ENCODE peak calls at places on chromosomes 6 and 20, in ten cellular contexts. E is GM23338, U is HepG2, G is HCT116, K is breast epithelium, V is stomach, I is GM12878, M is sigmoid colon, D is prostate gland, S is spleen. F is an unnamed sample.

GRCh38 chr6:13368716-13369115 is 40.4 kb upstream of the TBC1D7 start:
- DNase-seq in E (no peak), U (no peak), G (no peak), K (no peak), V (no peak), I (no peak), M (no peak), D (no peak), S (no peak), F (no peak)

GRCh38 chr6:84249724-84250123 is 22.3 kb upstream of the CEP162 start:
- DNase-seq in E (no peak), U (no peak), G (no peak), K (no peak), V (no peak), I (no peak), M (no peak), D (no peak), S (no peak), F (no peak)

GRCh38 chr20:6492396-6493055 is 275.0 kb upstream of the BMP2 start:
- DNase-seq in E (peak), U (no peak), G (no peak), K (no peak), V (no peak), I (no peak), M (no peak), D (no peak), S (no peak), F (no peak)

GRCh38 chr6:96789871-96790270 is 47.4 kb downstream of the GPR63 start:
- DNase-seq in E (no peak), U (no peak), G (no peak), K (no peak), V (no peak), I (no peak), M (no peak), D (no peak), S (no peak), F (no peak)

GRCh38 chr6:151327079-151327478 is 64.3 kb downstream of the ZBTB2 start:
- DNase-seq in E (no peak), U (no peak), G (no peak), K (no peak), V (no peak), I (no peak), M (no peak), D (no peak), S (no peak), F (no peak)

GRCh38 chr20:3786665-3787639 is at the start of gene CENPB:
- DNase-seq in E (peak), U (peak), G (peak), K (peak), V (peak), I (no peak), M (peak), D (peak), S (peak), F (peak)

GRCh38 chr20:36825374-36826104 is 50.4 kb upstream of the TLDC2 start:
- DNase-seq in E (peak), U (no peak), G (no peak), K (no peak), V (no peak), I (no peak), M (no peak), D (no peak), S (no peak), F (no peak)

GRCh38 chr6:125658125-125658524 is 91.3 kb upstream of the HEY2 start:
- DNase-seq in E (no peak), U (no peak), G (no peak), K (no peak), V (no peak), I (no peak), M (no peak), D (no peak), S (no peak), F (no peak)

GRCh38 chr6:83708970-83709747 is at the start of gene SNAP91:
- DNase-seq in E (peak), U (no peak), G (no peak), K (no peak), V (no peak), I (no peak), M (peak), D (peak), S (peak), F (peak)

GRCh38 chr6:132763269-132763668 is 5.6 kb upstream of the VNN2 start:
- DNase-seq in E (peak), U (no peak), G (no peak), K (no peak), V (no peak), I (peak), M (no peak), D (no peak), S (peak), F (no peak)

GRCh38 chr20:33914871-33915270 is 78.8 kb upstream of the RALY start:
- DNase-seq in E (no peak), U (peak), G (peak), K (no peak), V (no peak), I (no peak), M (no peak), D (no peak), S (no peak), F (no peak)

GRCh38 chr6:31180500-31180899 is 10.0 kb upstream of the POU5F1 start:
- DNase-seq in E (peak), U (no peak), G (no peak), K (peak), V (no peak), I (no peak), M (peak), D (no peak), S (peak), F (peak)

GRCh38 chr6:167988945-167989841 is 8.3 kb upstream of the KIF25 start:
- DNase-seq in E (no peak), U (no peak), G (no peak), K (no peak), V (no peak), I (no peak), M (no peak), D (no peak), S (no peak), F (no peak)

GRCh38 chr6:169568314-169569087 is 133.3 kb downstream of the WDR27 start:
- DNase-seq in E (no peak), U (no peak), G (no peak), K (no peak), V (no peak), I (no peak), M (no peak), D (no peak), S (no peak), F (no peak)

GRCh38 chr6:114346451-114346850 is 3.6 kb upstream of the HS3ST5 start:
- DNase-seq in E (no peak), U (no peak), G (no peak), K (no peak), V (no peak), I (no peak), M (no peak), D (no peak), S (no peak), F (no peak)

GRCh38 chr6:158958504-158959386 is 41.3 kb downstream of the RSPH3 start:
- DNase-seq in E (no peak), U (peak), G (no peak), K (no peak), V (no peak), I (no peak), M (no peak), D (no peak), S (no peak), F (peak)

GRCh38 chr20:42138711-42139110 is 520.5 kb upstream of the CHD6 start:
- DNase-seq in E (no peak), U (no peak), G (no peak), K (no peak), V (no peak), I (no peak), M (no peak), D (no peak), S (no peak), F (no peak)

GRCh38 chr6:69866351-69867074 is at the start of gene COL19A1:
- DNase-seq in E (peak), U (no peak), G (no peak), K (no peak), V (no peak), I (peak), M (peak), D (no peak), S (peak), F (peak)

GRCh38 chr20:2379511-2380229 is 1.0 kb upstream of the TGM6 start:
- DNase-seq in E (peak), U (no peak), G (no peak), K (no peak), V (no peak), I (no peak), M (no peak), D (no peak), S (no peak), F (no peak)

GRCh38 chr6:39416728-39417127 is 94.2 kb upstream of the KCNK16 start:
- DNase-seq in E (no peak), U (no peak), G (no peak), K (peak), V (no peak), I (no peak), M (no peak), D (no peak), S (no peak), F (no peak)

GRCh38 chr6:150723857-150724256 is 124.2 kb downstream of the PLEKHG1 start:
- DNase-seq in E (no peak), U (no peak), G (no peak), K (peak), V (no peak), I (no peak), M (no peak), D (no peak), S (no peak), F (no peak)

GRCh38 chr20:45902199-45902701 is 9.7 kb downstream of the PLTP start:
- DNase-seq in E (no peak), U (no peak), G (no peak), K (no peak), V (no peak), I (no peak), M (no peak), D (no peak), S (no peak), F (no peak)

GRCh38 chr20:12605751-12606150 is 403.0 kb upstream of the SPTLC3 start:
- DNase-seq in E (no peak), U (no peak), G (no peak), K (no peak), V (no peak), I (no peak), M (no peak), D (no peak), S (no peak), F (no peak)

GRCh38 chr6:45791600-45792168 is 224.0 kb downstream of the CLIC5 start:
- DNase-seq in E (no peak), U (no peak), G (no peak), K (no peak), V (no peak), I (no peak), M (no peak), D (no peak), S (no peak), F (no peak)

GRCh38 chr6:110475255-110475654 is 1.2 kb downstream of the SLC22A16 start:
- DNase-seq in E (no peak), U (no peak), G (no peak), K (no peak), V (no peak), I (no peak), M (no peak), D (no peak), S (peak), F (no peak)

GRCh38 chr6:40500227-40500626 is 86.9 kb downstream of the LRFN2 start:
- DNase-seq in E (no peak), U (no peak), G (no peak), K (no peak), V (no peak), I (no peak), M (no peak), D (no peak), S (no peak), F (no peak)

GRCh38 chr6:44256291-44257006 is 879 bp downstream of the SLC35B2 start:
- DNase-seq in E (peak), U (no peak), G (no peak), K (no peak), V (peak), I (no peak), M (no peak), D (no peak), S (peak), F (peak)

GRCh38 chr6:132995432-132995831 is 181.1 kb downstream of the RPS12 start:
- DNase-seq in E (no peak), U (no peak), G (no peak), K (no peak), V (no peak), I (no peak), M (no peak), D (no peak), S (no peak), F (no peak)

GRCh38 chr20:60060593-60060992 is 102.4 kb downstream of the CDH26 start:
- DNase-seq in E (no peak), U (no peak), G (no peak), K (no peak), V (no peak), I (no peak), M (peak), D (no peak), S (no peak), F (peak)

GRCh38 chr6:153183925-153184324 is 52.8 kb upstream of the RGS17 start:
- DNase-seq in E (no peak), U (no peak), G (no peak), K (no peak), V (no peak), I (no peak), M (no peak), D (no peak), S (no peak), F (no peak)

GRCh38 chr6:105519954-105520353 is 117.1 kb upstream of the PREP start:
- DNase-seq in E (no peak), U (no peak), G (no peak), K (no peak), V (no peak), I (no peak), M (no peak), D (no peak), S (no peak), F (no peak)

GRCh38 chr6:111794300-111794699 is 79.0 kb downstream of the FYN start:
- DNase-seq in E (no peak), U (no peak), G (no peak), K (no peak), V (no peak), I (no peak), M (no peak), D (no peak), S (no peak), F (peak)

GRCh38 chr6:146901940-146902816 is 302.0 kb upstream of the STXBP5 start:
- DNase-seq in E (no peak), U (peak), G (no peak), K (no peak), V (no peak), I (no peak), M (no peak), D (no peak), S (no peak), F (no peak)

GRCh38 chr20:58069796-58070663 is 158.4 kb downstream of the ANKRD60 start:
- DNase-seq in E (no peak), U (no peak), G (no peak), K (peak), V (no peak), I (no peak), M (no peak), D (no peak), S (peak), F (no peak)

GRCh38 chr20:1388253-1388652 is 4.6 kb downstream of the FKBP1A start:
- DNase-seq in E (no peak), U (no peak), G (no peak), K (no peak), V (no peak), I (no peak), M (no peak), D (no peak), S (no peak), F (no peak)

DNA sequence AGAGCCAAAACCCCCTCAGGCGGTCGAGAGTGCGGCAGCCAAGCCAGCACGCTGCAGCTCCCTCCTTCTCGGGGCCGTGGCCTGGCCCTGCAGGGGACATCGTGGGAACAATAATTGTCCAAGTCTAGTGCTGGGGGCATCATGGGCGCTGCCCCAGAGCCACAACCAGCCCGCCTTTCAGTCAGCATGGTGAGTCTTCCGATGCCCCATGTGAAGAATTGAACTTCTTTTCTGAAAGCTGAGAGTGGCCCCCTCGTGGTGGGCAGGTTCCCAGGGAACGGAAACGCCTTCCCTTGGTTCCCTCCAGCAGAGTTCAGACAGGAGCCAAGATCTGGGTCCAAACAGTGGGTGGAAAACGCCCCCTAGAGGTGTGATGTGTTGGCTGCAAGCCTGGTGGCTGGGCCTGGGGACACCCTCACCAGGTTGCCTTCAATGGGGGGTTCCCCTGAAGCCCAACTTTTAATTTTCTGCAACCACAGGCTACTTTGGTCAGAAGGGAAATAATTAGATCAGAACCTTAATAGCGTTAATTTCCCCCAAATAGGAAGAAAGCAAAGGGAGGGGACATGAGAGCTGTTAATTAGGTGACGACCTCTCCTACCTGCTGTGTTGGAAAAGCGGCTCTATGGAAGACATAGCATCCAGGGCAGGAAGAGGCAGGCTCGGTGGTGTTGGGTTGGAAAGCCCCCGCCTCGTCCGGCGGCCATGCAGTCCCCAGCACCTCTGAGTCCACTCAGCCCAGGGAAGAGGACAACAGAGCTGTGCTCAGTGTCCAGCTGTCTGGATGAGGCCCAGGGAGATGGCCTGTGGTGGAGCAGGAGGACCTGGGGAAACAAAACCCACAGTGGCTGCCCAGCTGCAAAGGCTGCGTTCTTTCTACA is 4.7 kb upstream of the MRGBP start:
- DNase-seq in E (peak), U (peak), G (peak), K (peak), V (peak), I (no peak), M (peak), D (peak), S (peak), F (peak)
- TF ChIP-seq POLR2AphosphoS5 in E (no peak), U (no peak), G (peak), K (no peak), V (no peak), I (no peak), M (peak), D (peak), S (peak), F (no peak)

DNA sequence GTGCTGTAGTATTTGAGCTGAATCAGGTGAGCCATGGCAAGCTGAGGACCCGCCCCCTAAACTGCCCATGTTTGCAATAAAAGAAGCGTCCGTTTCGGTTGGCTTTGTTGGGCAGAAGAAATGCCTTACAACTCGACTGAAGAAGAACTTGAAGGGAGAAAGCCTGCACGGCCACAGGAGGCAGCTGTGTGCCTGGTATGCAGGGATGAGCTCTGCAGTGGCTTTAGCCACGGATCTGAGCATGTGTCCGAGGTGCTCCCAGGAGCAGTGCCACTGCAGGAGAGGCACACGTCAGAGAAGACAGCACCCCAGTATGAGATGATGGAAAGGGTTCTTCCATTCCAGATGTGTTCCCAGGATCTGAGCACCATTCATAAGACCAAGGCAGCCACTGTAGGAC is 23.5 kb downstream of the KIZ start:
- DNase-seq in E (peak), U (no peak), G (no peak), K (no peak), V (no peak), I (no peak), M (no peak), D (no peak), S (no peak), F (no peak)
- TF ChIP-seq CTCF in E (no peak), U (no peak), G (no peak), K (no peak), V (no peak), I (no peak), M (no peak), D (no peak), S (no peak), F (no peak)

GRCh38 chr6:148980234-148980633 is 233.4 kb downstream of the UST start:
- DNase-seq in E (peak), U (no peak), G (no peak), K (no peak), V (no peak), I (no peak), M (no peak), D (no peak), S (no peak), F (no peak)
- TF ChIP-seq POLR2AphosphoS5 in E (no peak), U (no peak), G (no peak), K (no peak), V (no peak), I (no peak), M (no peak), D (no peak), S (no peak), F (no peak)

GRCh38 chr6:41715779-41716515 is 19.5 kb downstream of the TFEB start:
- DNase-seq in E (no peak), U (no peak), G (no peak), K (no peak), V (no peak), I (no peak), M (no peak), D (no peak), S (no peak), F (no peak)
- TF ChIP-seq CTCF in E (no peak), U (no peak), G (no peak), K (no peak), V (no peak), I (no peak), M (no peak), D (no peak), S (no peak), F (no peak)